ENCODE peak calls at places on chromosomes 2 and 18, in ten cellular contexts. T is lower lobe of right lung, Q is brain microvascular endothelial cell, A is cardiac fibroblast, N is AG10803, F is HFF-Myc, C is epithelial cell of esophagus, D is GM23338, M is A549, B is right lobe of liver. X is an unnamed sample.

GRCh38 chr2:69026026-69026425 is 13.0 kb downstream of the ANTXR1 start:
- DNase-seq in T (no peak), Q (peak), A (peak), N (no peak), F (no peak), C (peak), D (peak), M (no peak), B (peak), X (peak)

GRCh38 chr18:50518787-50519520 is 40.9 kb upstream of the MAPK4 start:
- DNase-seq in T (no peak), Q (no peak), A (peak), N (no peak), F (no peak), C (peak), D (no peak), M (no peak), B (no peak), X (peak)

GRCh38 chr2:96642564-96643350 is at the start of gene FER1L5:
- DNase-seq in T (no peak), Q (peak), A (peak), N (peak), F (no peak), C (peak), D (peak), M (no peak), B (no peak), X (peak)

GRCh38 chr18:4510709-4511108 is 55.6 kb upstream of the DLGAP1 start:
- DNase-seq in T (no peak), Q (no peak), A (peak), N (peak), F (no peak), C (peak), D (no peak), M (no peak), B (no peak), X (peak)

GRCh38 chr2:238255636-238256035 is 15.8 kb upstream of the HES6 start:
- DNase-seq in T (peak), Q (no peak), A (no peak), N (no peak), F (no peak), C (no peak), D (no peak), M (no peak), B (no peak), X (no peak)

GRCh38 chr18:40672590-40672989 is 1282.4 kb upstream of the PIK3C3 start:
- DNase-seq in T (no peak), Q (no peak), A (no peak), N (peak), F (no peak), C (no peak), D (peak), M (no peak), B (no peak), X (no peak)

GRCh38 chr2:167844714-167845530 is 402.5 kb downstream of the STK39 start:
- DNase-seq in T (no peak), Q (no peak), A (no peak), N (no peak), F (no peak), C (peak), D (peak), M (no peak), B (no peak), X (no peak)

GRCh38 chr2:30225131-30225762 is 6.1 kb upstream of the LBH start:
- DNase-seq in T (no peak), Q (peak), A (peak), N (peak), F (no peak), C (no peak), D (no peak), M (no peak), B (no peak), X (peak)

GRCh38 chr2:152465541-152465940 is 130.6 kb downstream of the FMNL2 start:
- DNase-seq in T (no peak), Q (no peak), A (peak), N (no peak), F (no peak), C (peak), D (no peak), M (no peak), B (no peak), X (peak)

GRCh38 chr2:146984014-146984413 is 860.8 kb upstream of the ACVR2A start:
- DNase-seq in T (no peak), Q (no peak), A (no peak), N (no peak), F (no peak), C (no peak), D (no peak), M (no peak), B (no peak), X (no peak)

GRCh38 chr2:85410584-85411404 is 628 bp upstream of the CAPG start:
- DNase-seq in T (no peak), Q (no peak), A (no peak), N (peak), F (no peak), C (peak), D (no peak), M (no peak), B (no peak), X (peak)

GRCh38 chr2:112725545-112726457 is 5.0 kb downstream of the NT5DC4 start:
- DNase-seq in T (no peak), Q (no peak), A (no peak), N (no peak), F (no peak), C (peak), D (peak), M (no peak), B (no peak), X (no peak)

GRCh38 chr2:58235988-58236387 is 5.1 kb downstream of the FANCL start:
- DNase-seq in T (no peak), Q (no peak), A (no peak), N (no peak), F (no peak), C (no peak), D (no peak), M (no peak), B (no peak), X (no peak)

GRCh38 chr2:58240595-58240937 is 559 bp downstream of the FANCL start:
- DNase-seq in T (no peak), Q (no peak), A (no peak), N (peak), F (no peak), C (peak), D (no peak), M (peak), B (no peak), X (peak)

GRCh38 chr2:58240938-58241755 is at the start of gene FANCL:
- DNase-seq in T (peak), Q (peak), A (peak), N (peak), F (peak), C (peak), D (peak), M (peak), B (peak), X (peak)

GRCh38 chr2:58237741-58238140 is 3.4 kb downstream of the FANCL start:
- DNase-seq in T (no peak), Q (no peak), A (no peak), N (no peak), F (no peak), C (no peak), D (peak), M (no peak), B (no peak), X (peak)

DNA sequence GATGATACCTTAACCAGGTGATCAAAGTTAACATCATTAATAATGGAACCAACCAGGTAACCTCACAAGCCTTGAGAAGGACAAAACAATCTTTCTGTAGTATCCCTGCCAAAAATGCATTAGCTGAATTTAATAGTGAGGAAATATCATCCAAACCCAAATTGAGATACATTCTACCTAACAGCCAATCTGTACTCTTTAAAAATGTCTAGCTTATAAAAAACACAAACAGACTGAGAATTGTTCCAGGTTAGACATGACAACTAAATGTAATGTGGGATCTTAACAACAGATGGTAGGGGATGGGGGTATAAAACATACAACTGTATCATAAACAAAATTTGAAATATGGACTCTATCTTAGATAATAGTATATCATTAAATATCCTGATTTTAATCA is 1.9 kb downstream of the FANCL start:
- DNase-seq in T (no peak), Q (no peak), A (no peak), N (no peak), F (no peak), C (no peak), D (no peak), M (no peak), B (no peak), X (no peak)
- H3K4me3 ChIP-seq in T (no peak), Q (no peak), A (no peak), N (no peak), F (no peak), C (no peak), D (peak), M (peak), B (no peak), X (no peak)

DNA sequence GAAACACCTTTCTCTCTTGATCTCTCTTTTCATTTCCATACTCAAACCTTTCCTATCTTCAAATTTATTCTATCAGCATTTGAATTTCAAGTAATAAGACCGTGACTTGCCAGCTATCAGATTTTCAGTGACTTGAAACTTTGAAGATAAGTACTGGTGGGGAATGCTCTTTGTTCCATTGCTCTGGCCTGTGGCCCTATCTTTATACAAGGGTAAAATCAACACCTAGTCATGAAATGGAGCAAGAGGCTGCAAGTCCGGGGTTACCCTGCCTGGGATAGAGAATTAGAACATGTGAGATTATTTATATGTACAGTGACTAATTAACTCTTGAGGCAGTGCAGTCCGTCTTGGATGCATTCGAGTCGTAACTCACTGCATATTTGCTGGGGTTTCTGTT is 105.9 kb upstream of the LYPD6 start:
- DNase-seq in T (no peak), Q (no peak), A (no peak), N (peak), F (no peak), C (peak), D (no peak), M (no peak), B (no peak), X (no peak)
- H3K4me3 ChIP-seq in T (no peak), Q (no peak), A (no peak), N (no peak), F (no peak), C (no peak), D (no peak), M (no peak), B (no peak), X (no peak)

DNA sequence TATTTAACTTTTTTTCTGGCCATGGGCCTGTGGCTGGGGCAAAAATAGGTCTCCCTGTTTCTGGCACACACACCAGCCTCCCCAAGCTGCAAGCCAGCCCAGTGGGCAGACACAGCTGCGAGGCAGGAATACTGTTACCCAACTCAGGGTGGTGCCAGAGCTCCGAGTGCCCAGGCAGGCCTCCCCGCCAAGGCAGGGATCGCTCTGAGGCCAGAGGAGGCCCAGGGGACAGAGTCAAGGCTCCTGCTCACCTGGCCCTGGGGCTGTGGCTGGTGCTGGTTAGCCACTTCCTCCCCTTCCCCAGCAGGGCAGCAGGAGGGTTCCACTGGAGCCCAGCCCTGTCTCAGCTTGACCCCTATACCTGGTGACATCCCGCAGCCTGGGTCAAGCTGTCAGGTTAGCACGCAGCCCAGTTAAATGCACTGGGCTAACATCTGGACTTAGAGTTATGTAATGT is 67.1 kb upstream of the EPAS1 start:
- DNase-seq in T (peak), Q (no peak), A (no peak), N (no peak), F (no peak), C (peak), D (peak), M (peak), B (peak), X (no peak)
- H3K4me3 ChIP-seq in T (no peak), Q (no peak), A (no peak), N (no peak), F (no peak), C (no peak), D (no peak), M (no peak), B (no peak), X (no peak)

GRCh38 chr2:24409166-24409565 is 48.8 kb upstream of the ITSN2 start:
- DNase-seq in T (no peak), Q (no peak), A (no peak), N (no peak), F (no peak), C (no peak), D (no peak), M (no peak), B (no peak), X (no peak)
- H3K4me3 ChIP-seq in T (no peak), Q (no peak), A (no peak), N (no peak), F (no peak), C (no peak), D (no peak), M (no peak), B (no peak), X (no peak)

X was measured in fibroblast of mammary gland.